ENCODE peak calls at places on chromosomes 5 and 9, in five cellular contexts. O is GM12878; Y is left cardiac atrium; R is Right ventricle myocardium superior; A is activated CD8-positive, alpha-beta T cell treated with anti-CD3 and anti-CD28 coated beads for 36 hours. U is an unnamed sample.
A peak's percentile ranks its signal among the peaks of the same experiment; 100 is the strongest.

GRCh38 chr9:105483618-105484017 is 35.8 kb downstream of the FSD1L start:
- ATAC-seq in O (peak; percentile 97), R (no peak), Y (no peak), A (no peak), U (no peak)

GRCh38 chr5:173123416-173123815 is 20.9 kb upstream of the BNIP1 start:
- ATAC-seq in Y (peak; percentile 67), O (no peak), R (no peak), A (no peak), U (no peak)

GRCh38 chr9:127388037-127388855 is 8.7 kb upstream of the SLC2A8 start:
- ATAC-seq in Y (peak; percentile 97), A (peak; percentile 95), R (peak; percentile 91), O (peak; percentile 96), U (peak; percentile 86)

GRCh38 chr9:135343733-135344522 is 135.7 kb upstream of the PPP1R26 start:
- ATAC-seq in A (peak; percentile 60), R (peak; percentile 76), O (peak; percentile 85), Y (peak; percentile 65), U (peak; percentile 62)

GRCh38 chr5:178259623-178260536 is 27.3 kb upstream of the PHYKPL start:
- ATAC-seq in O (no peak), A (no peak), R (no peak), Y (no peak), U (no peak)

GRCh38 chr5:177550120-177550519 is 4.2 kb downstream of the FAM193B start:
- ATAC-seq in O (no peak), A (no peak), Y (no peak), R (no peak), U (no peak)

GRCh38 chr9:134944351-134944802 is 26.7 kb upstream of the FCN1 start:
- ATAC-seq in A (no peak), R (peak; percentile 70), O (no peak), Y (peak; percentile 60), U (peak; percentile 71)

GRCh38 chr9:137031904-137032639 is at the start of gene FUT7:
- ATAC-seq in A (no peak), O (peak; percentile 8), R (no peak), Y (no peak), U (no peak)

GRCh38 chr5:133257977-133258376 is 206.2 kb downstream of the HSPA4 start:
- ATAC-seq in A (peak; percentile 74), R (no peak), Y (no peak), O (no peak), U (no peak)

GRCh38 chr9:88531920-88532319 is 3.1 kb upstream of the NXNL2 start:
- ATAC-seq in A (no peak), O (no peak), R (no peak), Y (no peak), U (no peak)

GRCh38 chr5:38456657-38457056 is 99.8 kb downstream of the LIFR start:
- ATAC-seq in R (no peak), O (no peak), A (no peak), Y (no peak), U (peak; percentile 18)

GRCh38 chr5:105508519-105508918 is 1945.9 kb upstream of the NUDT12 start:
- ATAC-seq in Y (no peak), R (no peak), A (no peak), O (no peak), U (no peak)

GRCh38 chr5:163269624-163270023 is 167.8 kb upstream of the CCNG1 start:
- ATAC-seq in Y (no peak), O (peak; percentile 84), A (no peak), R (no peak), U (no peak)

GRCh38 chr9:117777823-117778222 is 73.6 kb downstream of the TLR4 start:
- ATAC-seq in O (peak; percentile 84), R (peak; percentile 79), A (no peak), Y (peak; percentile 65), U (no peak)

GRCh38 chr9:15220658-15221310 is 86.2 kb downstream of the TTC39B start:
- ATAC-seq in Y (peak; percentile 37), A (no peak), O (no peak), R (peak; percentile 48), U (no peak)

U was measured in esophagus mucosa.